ENCODE peak calls at places on chromosome 12, in six cellular contexts. D is aorta, A is body of pancreas, V is heart right ventricle, N is upper lobe of left lung, X is fibroblast of lung. W is an unnamed sample.
A peak's percentile ranks its signal among the peaks of the same experiment; 100 is the strongest.

GRCh38 chr12:47903151-47903611 is 1.6 kb downstream of the VDR start:
- DNase-seq in D (peak; percentile 63), A (no peak), V (no peak), N (peak; percentile 75), X (peak; percentile 89), W (no peak)

GRCh38 chr12:93733358-93733757 is 56.2 kb downstream of the CRADD start:
- DNase-seq in D (no peak), A (no peak), V (peak; percentile 31), N (no peak), X (no peak), W (no peak)

GRCh38 chr12:107355612-107356011 is 262.3 kb upstream of the CRY1 start:
- DNase-seq in D (no peak), A (no peak), V (no peak), N (no peak), X (no peak), W (no peak)

GRCh38 chr12:123808167-123808566 is 46.1 kb downstream of the DNAH10 start:
- DNase-seq in D (no peak), A (no peak), V (no peak), N (no peak), X (peak; percentile 3), W (peak; percentile 43)

GRCh38 chr12:124881123-124881522 is 17.5 kb upstream of the SCARB1 start:
- DNase-seq in D (no peak), A (no peak), V (no peak), N (peak; percentile 33), X (no peak), W (no peak)

GRCh38 chr12:96445743-96446655 is 43.4 kb upstream of the CFAP54 start:
- DNase-seq in D (no peak), A (no peak), V (peak; percentile 69), N (no peak), X (peak; percentile 97), W (no peak)

GRCh38 chr12:95178136-95178535 is 39.1 kb downstream of the FGD6 start:
- DNase-seq in D (no peak), A (no peak), V (no peak), N (no peak), X (no peak), W (no peak)

GRCh38 chr12:51591020-51591901 is at the start of gene SCN8A:
- DNase-seq in D (no peak), A (peak; percentile 31), V (peak; percentile 18), N (no peak), X (peak; percentile 65), W (peak; percentile 92)

GRCh38 chr12:8078916-8079315 is 3.2 kb upstream of the NECAP1 start:
- DNase-seq in D (no peak), A (no peak), V (no peak), N (no peak), X (no peak), W (no peak)

GRCh38 chr12:124730455-124730932 is 133.2 kb downstream of the SCARB1 start:
- DNase-seq in D (peak; percentile 47), A (no peak), V (peak; percentile 59), N (peak; percentile 58), X (peak; percentile 73), W (no peak)

GRCh38 chr12:15575797-15576560 is 213.2 kb downstream of the EPS8 start:
- DNase-seq in D (no peak), A (no peak), V (no peak), N (no peak), X (peak; percentile 44), W (no peak)

GRCh38 chr12:62256408-62257079 is 3.7 kb upstream of the USP15 start:
- DNase-seq in D (no peak), A (peak; percentile 43), V (no peak), N (no peak), X (peak; percentile 57), W (no peak)

GRCh38 chr12:30989754-30990153 is 63.2 kb downstream of the TSPAN11 start:
- DNase-seq in D (no peak), A (peak; percentile 41), V (peak; percentile 29), N (no peak), X (peak; percentile 3), W (peak; percentile 63)

GRCh38 chr12:39780527-39781446 is 161.2 kb upstream of the ABCD2 start:
- DNase-seq in D (no peak), A (no peak), V (no peak), N (peak; percentile 22), X (no peak), W (no peak)

GRCh38 chr12:107079172-107080011 is 14.0 kb downstream of the CRY1 start:
- DNase-seq in D (no peak), A (no peak), V (no peak), N (no peak), X (peak; percentile 58), W (no peak)

GRCh38 chr12:64098709-64099354 is 123.3 kb downstream of the KICS2 start:
- DNase-seq in D (no peak), A (no peak), V (peak; percentile 53), N (no peak), X (peak; percentile 93), W (peak; percentile 59)

GRCh38 chr12:42625611-42626010 is 36.1 kb upstream of the PRICKLE1 start:
- DNase-seq in D (no peak), A (no peak), V (no peak), N (no peak), X (peak; percentile 10), W (peak; percentile 23)

GRCh38 chr12:91023326-91024004 is 18.7 kb upstream of the EPYC start:
- DNase-seq in D (no peak), A (no peak), V (no peak), N (no peak), X (peak; percentile 93), W (no peak)

GRCh38 chr12:30417697-30418231 is 277.9 kb downstream of the IPO8 start:
- DNase-seq in D (no peak), A (no peak), V (no peak), N (no peak), X (peak; percentile 99), W (no peak)

GRCh38 chr12:753401-754237 is 1.2 kb downstream of the WNK1 start:
- DNase-seq in D (peak; percentile 70), A (peak; percentile 52), V (peak; percentile 39), N (peak; percentile 61), X (peak; percentile 21), W (peak; percentile 76)

GRCh38 chr12:93167841-93168492 is 209.8 kb upstream of the NUDT4 start:
- DNase-seq in D (no peak), A (no peak), V (no peak), N (peak; percentile 53), X (peak; percentile 51), W (no peak)

GRCh38 chr12:22529281-22530060 is 14.9 kb downstream of the C2CD5 start:
- DNase-seq in D (no peak), A (no peak), V (no peak), N (no peak), X (peak; percentile 49), W (no peak)

GRCh38 chr12:111446044-111446581 is 40.4 kb downstream of the SH2B3 start:
- DNase-seq in D (no peak), A (peak; percentile 87), V (no peak), N (no peak), X (peak; percentile 47), W (peak; percentile 68)

GRCh38 chr12:78711954-78712353 is 152.6 kb upstream of the SYT1 start:
- DNase-seq in D (no peak), A (no peak), V (no peak), N (no peak), X (no peak), W (no peak)

GRCh38 chr12:123937707-123938600 is 34.7 kb downstream of the CCDC92 start:
- DNase-seq in D (no peak), A (no peak), V (no peak), N (peak; percentile 56), X (peak; percentile 25), W (no peak)

GRCh38 chr12:44558340-44559100 is 317.6 kb downstream of the NELL2 start:
- DNase-seq in D (no peak), A (no peak), V (no peak), N (no peak), X (no peak), W (no peak)

GRCh38 chr12:51339750-51340149 is 6.7 kb downstream of the CELA1 start:
- DNase-seq in D (no peak), A (no peak), V (no peak), N (no peak), X (no peak), W (no peak)

GRCh38 chr12:69570000-69570516 is 15.2 kb upstream of the CCT2 start:
- DNase-seq in D (no peak), A (no peak), V (no peak), N (no peak), X (peak; percentile 96), W (no peak)

GRCh38 chr12:116291218-116291617 is 13.7 kb upstream of the MED13L start:
- DNase-seq in D (no peak), A (no peak), V (no peak), N (no peak), X (no peak), W (no peak)
- H3K4me1 ChIP-seq in D (no peaks in the 10 kb centered on the region), A (no peaks in the 10 kb centered on the region), V (no peaks in the 10 kb centered on the region), N (no peaks in the 10 kb centered on the region), X (no peaks in the 10 kb centered on the region), W (no peaks in the 10 kb centered on the region)

DNA sequence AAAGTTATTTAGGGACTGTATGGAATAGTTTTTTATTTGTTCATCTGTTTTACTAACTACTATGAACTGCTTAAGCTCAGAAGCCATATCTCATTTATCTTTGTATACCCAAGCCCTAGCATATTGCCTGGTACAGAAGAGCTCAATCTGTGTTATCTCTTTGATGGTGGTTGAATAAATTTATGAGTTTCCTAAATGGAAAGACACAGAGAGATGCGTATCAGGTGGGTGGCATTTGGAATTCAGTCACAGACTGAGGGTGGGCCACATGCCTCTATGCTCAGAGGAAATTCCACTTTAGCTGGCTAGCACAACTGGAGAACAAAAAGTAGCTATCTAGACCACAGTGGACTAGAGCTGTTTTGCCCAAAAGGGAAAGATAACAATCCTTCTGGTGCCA is 145.5 kb downstream of the SLC6A15 start:
- DNase-seq in D (no peak), A (no peak), V (no peak), N (no peak), X (no peak), W (no peak)
- H3K4me1 ChIP-seq in D (no peaks in the 10 kb centered on the region), A (no peaks in the 10 kb centered on the region), V (no peaks in the 10 kb centered on the region), N (no peaks in the 10 kb centered on the region), X (no peaks in the 10 kb centered on the region), W (peaks cover 4% of the 10 kb centered on the region)

DNA sequence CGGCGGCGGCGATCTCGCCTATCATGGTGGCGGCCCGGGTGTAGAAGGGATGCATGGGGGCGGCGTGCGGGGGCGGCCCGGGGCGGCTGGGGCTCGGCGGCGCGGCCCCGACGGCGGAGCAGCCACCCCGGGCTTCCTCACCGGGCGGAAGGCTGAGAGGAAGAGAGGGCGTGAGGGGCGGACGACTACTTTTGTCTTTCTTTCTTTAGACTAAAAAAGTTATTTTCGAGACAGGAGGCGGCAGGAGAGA is 240 bp downstream of the BTG1 start:
- DNase-seq in D (no peak), A (no peak), V (no peak), N (no peak), X (no peak), W (no peak)
- H3K4me1 ChIP-seq in D (no peaks in the 10 kb centered on the region), A (no peaks in the 10 kb centered on the region), V (peaks cover 25% of the 10 kb centered on the region), N (peaks cover 8% of the 10 kb centered on the region), X (no peaks in the 10 kb centered on the region), W (no peaks in the 10 kb centered on the region)

GRCh38 chr12:2418579-2418978 is 365.8 kb downstream of the CACNA1C start:
- DNase-seq in D (no peak), A (no peak), V (no peak), N (no peak), X (no peak), W (no peak)

GRCh38 chr12:2417761-2418160 is 365.0 kb downstream of the CACNA1C start:
- DNase-seq in D (no peak), A (no peak), V (no peak), N (no peak), X (no peak), W (no peak)

GRCh38 chr12:2422591-2422990 is 369.8 kb downstream of the CACNA1C start:
- DNase-seq in D (no peak), A (no peak), V (no peak), N (no peak), X (no peak), W (no peak)
- H3K4me1 ChIP-seq in D (no peaks in the 10 kb centered on the region), A (no peaks in the 10 kb centered on the region), V (peaks cover 3% of the 10 kb centered on the region), N (no peaks in the 10 kb centered on the region), X (no peaks in the 10 kb centered on the region), W (no peaks in the 10 kb centered on the region)

W was measured in BE2C.